ENCODE peak calls at places on chromosomes 6 and 20, in four cellular contexts. O is ACHN; A is stimulated activated CD4-positive, alpha-beta T cell treated with anti-CD3 and anti-CD28 coated beads, TNF-alpha, amount 100 ng/mL, for 1 hour; J is naive thymus-derived CD4-positive, alpha-beta T cell. N is an unnamed sample.

GRCh38 chr20:35174458-35175216 is 2.8 kb downstream of the PROCR start:
- DNase-seq in O (no peak), A (no peak), J (no peak), N (no peak)

GRCh38 chr6:30974488-30975252 is 8.8 kb upstream of the MUC21 start:
- DNase-seq in O (no peak), A (no peak), J (no peak), N (no peak)

GRCh38 chr6:135280375-135281136 is 99.4 kb downstream of the MYB start:
- DNase-seq in O (no peak), A (no peak), J (no peak), N (no peak)

GRCh38 chr6:129317931-129318820 is 391.8 kb downstream of the ARHGAP18 start:
- DNase-seq in O (no peak), A (no peak), J (no peak), N (no peak)

GRCh38 chr6:98904096-98904495 is 43.6 kb downstream of the FBXL4 start:
- DNase-seq in O (no peak), A (no peak), J (no peak), N (no peak)

GRCh38 chr6:80282913-80283554 is 176.6 kb downstream of the BCKDHB start:
- DNase-seq in O (no peak), A (no peak), J (no peak), N (no peak)

GRCh38 chr20:25195962-25196700 is 619 bp downstream of the ENTPD6 start:
- DNase-seq in O (peak; percentile 29), A (no peak), J (peak; percentile 21), N (no peak)

GRCh38 chr20:64077541-64077875 is 1.8 kb downstream of the RGS19 start:
- DNase-seq in O (no peak), A (no peak), J (no peak), N (no peak)

GRCh38 chr20:60403105-60403741 is 445.0 kb downstream of the CDH26 start:
- DNase-seq in O (no peak), A (no peak), J (no peak), N (no peak)

GRCh38 chr20:45340951-45341350 is 7.3 kb downstream of the SDC4 start:
- DNase-seq in O (no peak), A (no peak), J (no peak), N (no peak)

GRCh38 chr20:15022921-15023320 is 685.5 kb upstream of the FLRT3 start:
- DNase-seq in O (no peak), A (no peak), J (no peak), N (no peak)

GRCh38 chr6:23611776-23612381 is 514.1 kb upstream of the NRSN1 start:
- DNase-seq in O (no peak), A (no peak), J (no peak), N (no peak)

GRCh38 chr6:169654590-169655391 is 47.0 kb downstream of the WDR27 start:
- DNase-seq in O (no peak), A (peak; percentile 45), J (peak; percentile 86), N (no peak)

N was measured in activated naive CD4-positive, alpha-beta T cell.